ENCODE peak calls at places on chromosome 6, in five cellular contexts. I is H9, T is H1, S is neuronal stem cell, N is trophoblast cell. O is an unnamed sample.

GRCh38 chr6:52231411-52232127 is 12.7 kb downstream of the IL17F start:
- DNase-seq in I (no peak), T (no peak), S (no peak), N (no peak), O (no peak)

GRCh38 chr6:25506020-25506419 is 146.0 kb upstream of the SCGN start:
- DNase-seq in I (no peak), T (no peak), S (no peak), N (no peak), O (no peak)

GRCh38 chr6:142819603-142820335 is 125.2 kb downstream of the HIVEP2 start:
- DNase-seq in I (no peak), T (no peak), S (no peak), N (no peak), O (peak)

GRCh38 chr6:30207619-30208295 is 5.4 kb downstream of the TRIM26 start:
- DNase-seq in I (no peak), T (no peak), S (no peak), N (no peak), O (no peak)

GRCh38 chr6:24646771-24647170 is 780 bp upstream of the KIAA0319 start:
- DNase-seq in I (no peak), T (no peak), S (no peak), N (peak), O (no peak)

GRCh38 chr6:152775441-152775840 is 24.8 kb downstream of the VIP start:
- DNase-seq in I (no peak), T (no peak), S (no peak), N (no peak), O (no peak)

GRCh38 chr6:104326173-104327001 is 533.3 kb downstream of the HACE1 start:
- DNase-seq in I (no peak), T (no peak), S (no peak), N (no peak), O (peak)

GRCh38 chr6:132527791-132528190 is 10.3 kb upstream of the TAAR9 start:
- DNase-seq in I (no peak), T (no peak), S (no peak), N (no peak), O (peak)

GRCh38 chr6:21019614-21020013 is 485.4 kb downstream of the CDKAL1 start:
- DNase-seq in I (no peak), T (no peak), S (no peak), N (no peak), O (no peak)

GRCh38 chr6:88455317-88455716 is 289.2 kb upstream of the CNR1 start:
- DNase-seq in I (no peak), T (no peak), S (no peak), N (no peak), O (no peak)

GRCh38 chr6:73823046-73823735 is 127.2 kb downstream of the CD109 start:
- DNase-seq in I (no peak), T (no peak), S (no peak), N (no peak), O (no peak)

GRCh38 chr6:133817460-133818047 is 71.4 kb upstream of the TCF21 start:
- DNase-seq in I (peak), T (peak), S (no peak), N (peak), O (no peak)

GRCh38 chr6:112330071-112330876 is 16.9 kb upstream of the RFPL4B start:
- DNase-seq in I (no peak), T (no peak), S (no peak), N (no peak), O (peak)

GRCh38 chr6:47524136-47524840 is 46.7 kb downstream of the CD2AP start:
- DNase-seq in I (no peak), T (no peak), S (no peak), N (no peak), O (peak)

GRCh38 chr6:78605909-78606446 is 261.4 kb upstream of the IRAK1BP1 start:
- DNase-seq in I (no peak), T (no peak), S (no peak), N (no peak), O (peak)

GRCh38 chr6:18823782-18824386 is 436.7 kb downstream of the RNF144B start:
- DNase-seq in I (peak), T (peak), S (no peak), N (peak), O (peak)

GRCh38 chr6:28615955-28616747 is 90.5 kb downstream of the GPX5 start:
- DNase-seq in I (peak), T (no peak), S (no peak), N (peak), O (no peak)

GRCh38 chr6:130675072-130675471 is 152.1 kb upstream of the SMLR1 start:
- DNase-seq in I (no peak), T (no peak), S (no peak), N (no peak), O (peak)

GRCh38 chr6:76072562-76072961 is at the start of gene IMPG1:
- DNase-seq in I (no peak), T (no peak), S (no peak), N (no peak), O (no peak)

GRCh38 chr6:138979365-138979764 is 8.7 kb downstream of the REPS1 start:
- DNase-seq in I (no peak), T (no peak), S (no peak), N (peak), O (no peak)

GRCh38 chr6:139977887-139978332 is 603.5 kb upstream of the CITED2 start:
- DNase-seq in I (no peak), T (no peak), S (no peak), N (peak), O (peak)

GRCh38 chr6:34055223-34055933 is 90.5 kb downstream of the GRM4 start:
- DNase-seq in I (peak), T (peak), S (peak), N (peak), O (peak)

GRCh38 chr6:1082040-1082935 is 229.6 kb upstream of the FOXQ1 start:
- DNase-seq in I (no peak), T (no peak), S (no peak), N (no peak), O (peak)

GRCh38 chr6:11380969-11381744 is 148.7 kb upstream of the NEDD9 start:
- DNase-seq in I (no peak), T (no peak), S (no peak), N (no peak), O (no peak)

GRCh38 chr6:16436550-16436949 is 198.2 kb downstream of the GMPR start:
- DNase-seq in I (no peak), T (no peak), S (no peak), N (no peak), O (no peak)

GRCh38 chr6:22062807-22063408 is 233.9 kb downstream of the PRL start:
- DNase-seq in I (no peak), T (no peak), S (no peak), N (no peak), O (no peak)

GRCh38 chr6:134948708-134949107 is 1.2 kb downstream of the ALDH8A1 start:
- DNase-seq in I (no peak), T (no peak), S (no peak), N (no peak), O (no peak)
- H2BK12ac ChIP-seq in I (no peak), T (no peak), S (no peak), N (no peak), O (no peak)

GRCh38 chr6:157313531-157314467 is 9.5 kb downstream of the TMEM242 start:
- DNase-seq in I (no peak), T (no peak), S (no peak), N (no peak), O (no peak)

GRCh38 chr6:157322792-157323113 is 566 bp downstream of the TMEM242 start:
- DNase-seq in I (no peak), T (no peak), S (no peak), N (no peak), O (no peak)

GRCh38 chr6:157312733-157313132 is 10.6 kb downstream of the TMEM242 start:
- DNase-seq in I (no peak), T (no peak), S (peak), N (no peak), O (no peak)

GRCh38 chr6:157314705-157315321 is 8.5 kb downstream of the TMEM242 start:
- DNase-seq in I (no peak), T (no peak), S (peak), N (no peak), O (peak)

DNA sequence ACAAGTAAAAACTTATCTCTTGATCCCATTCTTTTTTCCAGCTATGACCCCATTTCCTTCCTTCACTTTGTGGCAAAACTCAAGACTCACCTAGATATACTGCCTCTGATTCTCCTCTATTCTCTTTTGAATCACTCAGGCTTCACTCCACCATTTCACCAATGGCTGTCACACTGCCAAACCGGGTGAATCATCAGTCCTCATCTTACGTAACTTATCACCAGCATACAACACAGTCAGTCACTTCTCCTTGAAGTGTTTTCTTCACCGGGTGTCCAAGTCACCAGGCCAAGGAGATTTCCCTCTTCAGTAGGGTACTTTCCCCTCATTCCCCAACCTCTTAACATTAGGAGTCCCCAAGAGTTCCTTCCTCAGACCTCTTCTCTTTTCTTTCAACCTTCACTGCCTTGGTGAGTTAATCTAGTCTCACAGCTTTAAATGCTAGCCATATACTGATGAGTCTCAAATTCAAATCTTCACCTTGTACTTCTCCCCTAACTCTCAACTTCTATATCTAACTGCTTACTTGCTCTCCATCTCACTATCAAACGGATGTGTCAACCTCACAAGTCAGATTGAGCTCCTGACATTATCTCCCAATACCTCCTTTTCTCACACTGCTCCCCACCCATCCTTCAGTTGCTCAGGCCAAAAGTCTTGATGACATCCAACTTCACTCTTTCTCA is 6.0 kb downstream of the TMEM242 start:
- DNase-seq in I (no peak), T (no peak), S (no peak), N (peak), O (peak)
- H2BK12ac ChIP-seq in I (no peak), T (no peak), S (no peak), N (no peak), O (no peak)

DNA sequence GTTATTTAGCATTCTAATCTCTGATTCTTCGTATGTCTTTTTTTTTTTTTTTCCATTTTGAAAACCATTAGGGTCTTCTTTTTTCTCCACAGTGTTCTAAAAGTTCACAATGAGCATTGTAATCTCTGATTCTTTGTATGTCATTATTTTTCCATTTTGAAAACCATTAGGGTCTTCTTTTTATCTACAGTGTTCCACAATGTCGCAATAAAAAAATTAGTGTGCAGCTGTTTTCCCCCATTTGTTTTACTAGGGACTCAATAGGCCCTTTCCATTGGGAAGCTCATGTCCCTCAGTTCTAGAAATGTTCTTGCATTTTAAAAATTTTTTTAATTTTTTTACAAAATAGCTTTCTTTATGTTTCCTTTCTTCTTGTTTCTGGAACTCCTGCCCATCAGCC is 64.2 kb downstream of the RNF182 start:
- DNase-seq in I (no peak), T (no peak), S (no peak), N (no peak), O (no peak)
- H2BK12ac ChIP-seq in I (no peak), T (no peak), S (no peak), N (no peak), O (no peak)

GRCh38 chr6:121526282-121526681 is 90.8 kb downstream of the GJA1 start:
- DNase-seq in I (no peak), T (no peak), S (no peak), N (no peak), O (no peak)
- H2BK12ac ChIP-seq in I (no peak), T (no peak), S (no peak), N (no peak), O (no peak)

DNA sequence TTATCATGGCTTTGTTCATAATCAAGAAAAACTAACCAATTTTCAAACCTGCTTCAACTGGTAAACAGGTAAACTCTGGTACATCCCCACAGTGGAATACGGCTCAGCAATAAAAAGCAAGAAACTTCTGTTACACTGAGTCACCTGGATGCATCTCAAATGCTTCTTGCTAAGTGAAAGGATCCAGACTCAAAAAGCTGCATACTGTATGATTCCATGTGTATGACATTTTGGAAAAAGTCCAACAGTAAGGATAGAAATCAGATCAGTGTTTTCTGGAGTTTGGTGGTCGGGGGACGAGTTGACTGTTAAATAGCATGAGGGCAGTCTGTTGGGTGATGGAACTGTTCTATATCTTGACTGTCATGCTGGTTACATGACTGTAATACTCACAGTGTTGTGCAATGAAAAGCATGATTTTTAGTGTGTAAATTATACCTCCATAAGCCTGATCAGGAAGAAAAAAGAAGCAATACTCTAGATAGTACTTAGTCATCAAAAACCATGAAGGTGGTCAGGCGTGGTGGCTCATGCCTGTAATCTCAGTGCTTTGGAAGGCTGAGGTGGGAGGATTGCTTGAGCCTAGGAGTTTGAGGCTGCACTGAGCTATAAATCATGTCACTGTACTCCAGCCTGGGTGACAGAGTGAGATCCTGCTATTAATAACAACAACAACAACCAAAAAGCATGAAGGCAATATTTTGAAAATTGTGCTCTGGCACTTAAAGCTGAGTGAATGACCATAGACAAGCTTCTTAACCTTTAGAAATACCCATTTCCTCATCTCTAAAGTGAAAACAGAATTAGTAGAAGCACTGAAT is 30.6 kb upstream of the SASH1 start:
- DNase-seq in I (no peak), T (no peak), S (no peak), N (no peak), O (peak)
- H2BK12ac ChIP-seq in I (no peak), T (no peak), S (no peak), N (no peak), O (no peak)

O was measured in mesenchymal stem cell.